ENCODE peak calls at places on chromosome 11, in six cellular contexts. X is PC-9, H is AG09319, O is B cell, J is brain microvascular endothelial cell, Y is colonic mucosa. D is an unnamed sample.
A peak's percentile ranks its signal among the peaks of the same experiment; 100 is the strongest.

GRCh38 chr11:92596596-92597317 is 372.1 kb downstream of the FAT3 start:
- DNase-seq in O (no peak), Y (no peak), X (no peak), J (peak; percentile 32), H (no peak), D (no peak)

GRCh38 chr11:12803086-12803826 is 129.0 kb downstream of the TEAD1 start:
- DNase-seq in X (peak; percentile 66), O (no peak), H (no peak), Y (no peak), J (no peak), D (no peak)

GRCh38 chr11:118851970-118852369 is 31.7 kb upstream of the CXCR5 start:
- DNase-seq in O (peak; percentile 41), H (no peak), X (no peak), J (no peak), Y (no peak), D (no peak)

GRCh38 chr11:11620966-11621880 is 582 bp downstream of the GALNT18 start:
- DNase-seq in J (no peak), H (no peak), O (peak; percentile 27), X (no peak), Y (peak; percentile 27), D (no peak)

GRCh38 chr11:118135796-118136165 is 16.8 kb downstream of the SCN4B start:
- DNase-seq in Y (no peak), X (no peak), J (no peak), O (no peak), H (no peak), D (no peak)

GRCh38 chr11:31340903-31341572 is 28.5 kb downstream of the DCDC1 start:
- DNase-seq in Y (peak; percentile 21), O (no peak), X (no peak), J (peak; percentile 23), H (no peak), D (no peak)

GRCh38 chr11:106644824-106645223 is 373.5 kb downstream of the GUCY1A2 start:
- DNase-seq in H (no peak), O (no peak), J (peak; percentile 51), Y (no peak), X (no peak), D (no peak)

GRCh38 chr11:14249121-14249963 is 109.6 kb downstream of the RRAS2 start:
- DNase-seq in X (no peak), J (peak; percentile 27), Y (peak; percentile 68), O (peak; percentile 76), H (peak; percentile 36), D (no peak)

GRCh38 chr11:108286369-108286768 is 63.5 kb downstream of the ATM start:
- DNase-seq in O (no peak), J (no peak), X (no peak), Y (no peak), H (no peak), D (no peak)

GRCh38 chr11:114190630-114191029 is 105.6 kb upstream of the NNMT start:
- DNase-seq in Y (no peak), O (no peak), X (no peak), J (no peak), H (no peak), D (no peak)

GRCh38 chr11:111460340-111460739 is 51.8 kb downstream of the BTG4 start:
- DNase-seq in Y (no peak), X (no peak), J (no peak), H (no peak), O (no peak), D (no peak)

GRCh38 chr11:126197277-126197939 is 14.0 kb downstream of the RPUSD4 start:
- DNase-seq in J (peak; percentile 32), O (no peak), X (no peak), H (no peak), Y (no peak), D (no peak)

GRCh38 chr11:75233688-75234295 is 6.8 kb upstream of the TPBGL start:
- DNase-seq in J (peak; percentile 61), O (no peak), Y (peak; percentile 38), H (no peak), X (peak; percentile 46), D (peak; percentile 64)

GRCh38 chr11:20274031-20274430 is 89.5 kb upstream of the HTATIP2 start:
- DNase-seq in J (no peak), X (no peak), H (no peak), Y (no peak), O (no peak), D (no peak)

GRCh38 chr11:1073261-1073724 is 1.4 kb upstream of the MUC2 start:
- DNase-seq in H (peak; percentile 10), X (peak; percentile 65), O (no peak), J (peak; percentile 17), Y (peak; percentile 86), D (no peak)

GRCh38 chr11:21969841-21970240 is 223.0 kb upstream of the ANO5 start:
- DNase-seq in H (no peak), O (no peak), Y (no peak), X (no peak), J (no peak), D (no peak)

GRCh38 chr11:47442514-47442913 is 6.4 kb downstream of the RAPSN start:
- DNase-seq in J (no peak), O (no peak), X (no peak), Y (no peak), H (no peak), D (no peak)

GRCh38 chr11:107683807-107684206 is 28.0 kb downstream of the SLN start:
- DNase-seq in J (no peak), H (no peak), O (no peak), X (no peak), Y (no peak), D (no peak)

GRCh38 chr11:126917531-126918204 is 82.9 kb downstream of the KIRREL3 start:
- DNase-seq in X (peak; percentile 53), O (no peak), J (peak; percentile 93), H (peak; percentile 94), Y (no peak), D (no peak)

GRCh38 chr11:87460842-87461637 is 423.3 kb downstream of the TMEM135 start:
- DNase-seq in O (no peak), X (no peak), Y (no peak), H (no peak), J (no peak), D (no peak)

GRCh38 chr11:14388352-14388751 is 29.4 kb upstream of the RRAS2 start:
- DNase-seq in X (no peak), O (no peak), Y (no peak), H (no peak), J (no peak), D (no peak)

GRCh38 chr11:3173795-3174194 is 8.7 kb upstream of the OSBPL5 start:
- DNase-seq in O (no peak), H (no peak), J (no peak), Y (no peak), X (no peak), D (no peak)

GRCh38 chr11:19437760-19438159 is 197.0 kb upstream of the E2F8 start:
- DNase-seq in O (no peak), J (peak; percentile 55), Y (no peak), H (no peak), X (peak; percentile 94), D (no peak)

GRCh38 chr11:124799384-124800225 is 601 bp downstream of the MSANTD2 start:
- DNase-seq in J (no peak), X (no peak), O (peak; percentile 72), H (no peak), Y (peak; percentile 52), D (peak; percentile 72)

GRCh38 chr11:114185436-114185835 is 110.8 kb upstream of the NNMT start:
- DNase-seq in X (no peak), J (no peak), Y (no peak), O (peak; percentile 80), H (no peak), D (no peak)

GRCh38 chr11:59283825-59284772 is 71.4 kb upstream of the MPEG1 start:
- DNase-seq in J (peak; percentile 55), Y (peak; percentile 58), X (peak; percentile 62), H (peak; percentile 5), O (peak; percentile 81), D (no peak)

GRCh38 chr11:120304526-120304925 is 20.6 kb upstream of the TLCD5 start:
- DNase-seq in H (no peak), J (no peak), X (peak; percentile 86), Y (no peak), O (no peak), D (no peak)
- TF ChIP-seq CTCF in H (no peak), J (no peak), X (no peak), Y (no peak), O (no peak), D (no peak)

GRCh38 chr11:115379528-115379927 is 124.7 kb downstream of the CADM1 start:
- DNase-seq in J (no peak), Y (no peak), X (no peak), O (no peak), H (no peak), D (no peak)
- TF ChIP-seq CTCF in J (no peak), Y (no peak), X (no peak), O (no peak), H (no peak), D (no peak)

DNA sequence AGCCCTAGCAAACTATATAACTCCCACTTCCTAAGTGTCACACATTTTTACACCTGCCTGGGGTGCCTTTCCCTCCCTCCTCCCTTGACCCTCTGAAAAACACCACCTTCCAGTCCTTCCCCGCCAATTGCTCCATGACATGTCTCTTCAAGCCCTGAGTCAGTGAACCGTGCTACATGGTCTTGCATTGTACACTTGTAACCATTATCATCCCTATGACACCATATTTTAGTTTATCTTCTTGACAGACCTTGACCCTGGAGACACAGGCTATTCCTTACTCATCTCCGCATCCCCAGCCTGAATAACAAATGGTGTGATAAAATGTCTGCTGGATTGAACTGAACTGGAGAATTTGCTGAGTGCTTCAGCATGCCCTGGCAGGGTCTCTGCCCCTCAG is 36.9 kb downstream of the TNKS1BP1 start:
- DNase-seq in X (no peak), H (no peak), Y (no peak), J (no peak), O (no peak), D (no peak)
- TF ChIP-seq CTCF in X (no peak), H (no peak), Y (no peak), J (no peak), O (no peak), D (no peak)

GRCh38 chr11:36377759-36378553 is 81.9 kb downstream of the PRR5L start:
- DNase-seq in O (peak; percentile 27), X (no peak), H (no peak), J (no peak), Y (no peak), D (no peak)

GRCh38 chr11:36375348-36376314 is 79.5 kb downstream of the PRR5L start:
- DNase-seq in O (no peak), X (no peak), J (no peak), Y (no peak), H (no peak), D (no peak)

GRCh38 chr11:36374726-36375125 is 78.6 kb downstream of the PRR5L start:
- DNase-seq in J (no peak), O (no peak), H (no peak), Y (no peak), X (no peak), D (no peak)

GRCh38 chr11:36376315-36376887 is 80.3 kb downstream of the PRR5L start:
- DNase-seq in H (no peak), X (no peak), Y (peak; percentile 82), O (peak; percentile 23), J (no peak), D (no peak)

GRCh38 chr11:36376888-36377758 is 81.0 kb downstream of the PRR5L start:
- DNase-seq in J (peak; percentile 40), Y (peak; percentile 81), X (no peak), O (peak; percentile 66), H (no peak), D (peak; percentile 75)
- TF ChIP-seq CTCF in J (peak; percentile 73), Y (peak; percentile 41), X (peak; percentile 43), O (peak; percentile 71), H (peak; percentile 64), D (peak; percentile 68)